ENCODE peak calls at places on chromosomes 12 and 14, in ten cellular contexts. O, H, C, N, R, A, B, J, S and E are unnamed samples.
A peak's percentile ranks its signal among the peaks of the same experiment; 100 is the strongest.

GRCh38 chr12:126727218-126727601 is 1539.8 kb upstream of the TMEM132C start:
- ATAC-seq in O (no peak), H (no peak), C (no peak), N (no peak), R (no peak), A (no peak), B (no peak), J (no peak), S (no peak), E (no peak)

GRCh38 chr12:20369164-20370000 is 1.0 kb downstream of the PDE3A start:
- ATAC-seq in O (peak; percentile 87), H (peak; percentile 42), C (peak; percentile 82), N (peak; percentile 45), R (peak; percentile 76), A (peak; percentile 73), B (peak; percentile 89), J (peak; percentile 32), S (peak; percentile 50), E (peak; percentile 83)

GRCh38 chr14:92759679-92760523 is 11.5 kb upstream of the LGMN start:
- ATAC-seq in O (no peak), H (peak; percentile 79), C (no peak), N (no peak), R (no peak), A (no peak), B (no peak), J (no peak), S (peak; percentile 43), E (no peak)

GRCh38 chr14:24463017-24463805 is 20.6 kb upstream of the SDR39U1 start:
- ATAC-seq in O (no peak), H (no peak), C (no peak), N (no peak), R (no peak), A (no peak), B (no peak), J (no peak), S (no peak), E (no peak)

GRCh38 chr12:49471557-49471956 is 67.3 kb upstream of the KCNH3 start:
- ATAC-seq in O (no peak), H (no peak), C (no peak), N (no peak), R (no peak), A (no peak), B (no peak), J (no peak), S (no peak), E (no peak)

GRCh38 chr12:108822458-108823205 is 34.8 kb downstream of the SSH1 start:
- ATAC-seq in O (no peak), H (no peak), C (no peak), N (no peak), R (peak; percentile 37), A (no peak), B (peak; percentile 3), J (no peak), S (no peak), E (no peak)

GRCh38 chr14:52563120-52563519 is 10.5 kb downstream of the GPR137C start:
- ATAC-seq in O (no peak), H (peak; percentile 39), C (no peak), N (no peak), R (no peak), A (peak; percentile 94), B (no peak), J (no peak), S (no peak), E (no peak)

GRCh38 chr14:103480595-103480994 is 42.0 kb downstream of the CKB start:
- ATAC-seq in O (no peak), H (peak; percentile 82), C (no peak), N (no peak), R (no peak), A (no peak), B (no peak), J (peak; percentile 67), S (peak; percentile 61), E (no peak)

GRCh38 chr14:75812592-75812991 is 151.5 kb downstream of the TTLL5 start:
- ATAC-seq in O (no peak), H (no peak), C (no peak), N (no peak), R (no peak), A (no peak), B (no peak), J (no peak), S (no peak), E (no peak)

GRCh38 chr12:111792155-111792876 is 25.6 kb downstream of the ALDH2 start:
- ATAC-seq in O (peak; percentile 88), H (no peak), C (peak; percentile 85), N (no peak), R (peak; percentile 52), A (peak; percentile 47), B (peak; percentile 95), J (no peak), S (no peak), E (peak; percentile 79)

GRCh38 chr14:21780429-21781084 is 106.9 kb upstream of the OR4E1 start:
- ATAC-seq in O (no peak), H (no peak), C (no peak), N (no peak), R (no peak), A (no peak), B (no peak), J (no peak), S (no peak), E (no peak)

GRCh38 chr14:106840258-106840657 is 1313.9 kb downstream of the TMEM121 start:
- ATAC-seq in O (no peak), H (peak; percentile 67), C (no peak), N (no peak), R (no peak), A (no peak), B (no peak), J (no peak), S (peak; percentile 55), E (no peak)

GRCh38 chr14:75223664-75224154 is 47.3 kb upstream of the TMED10 start:
- ATAC-seq in O (no peak), H (peak; percentile 50), C (peak; percentile 56), N (no peak), R (peak; percentile 67), A (peak; percentile 32), B (peak; percentile 64), J (no peak), S (peak; percentile 72), E (no peak)

GRCh38 chr12:5713599-5714001 is 231.5 kb downstream of the ANO2 start:
- ATAC-seq in O (peak; percentile 82), H (no peak), C (peak; percentile 85), N (no peak), R (no peak), A (no peak), B (peak; percentile 61), J (no peak), S (no peak), E (peak; percentile 61)